ENCODE peak calls at places on chromosomes 6 and 20, in six cellular contexts. T is neuronal stem cell, A is H9, B is IMR-90, C is trophoblast cell, L is H1. S is an unnamed sample.

GRCh38 chr6:18323935-18324707 is 59.8 kb upstream of the DEK start:
- DNase-seq in L (no peak), C (peak), B (peak), T (peak), A (no peak), S (peak)

GRCh38 chr6:16760536-16761468 is at the start of gene ATXN1:
- DNase-seq in A (peak), T (peak), C (peak), B (peak), L (no peak), S (peak)

GRCh38 chr20:3082306-3082951 is 2.1 kb downstream of the AVP start:
- DNase-seq in T (no peak), A (no peak), L (no peak), B (no peak), C (peak), S (peak)

GRCh38 chr6:158459726-158460125 is 100.2 kb upstream of the TMEM181 start:
- DNase-seq in L (no peak), B (no peak), A (no peak), T (no peak), C (no peak), S (no peak)

GRCh38 chr20:6026051-6026450 is 27.8 kb downstream of the LRRN4 start:
- DNase-seq in L (no peak), A (no peak), T (no peak), B (peak), C (no peak), S (peak)

GRCh38 chr6:139882234-139882633 is 507.8 kb upstream of the CITED2 start:
- DNase-seq in B (peak), L (no peak), A (no peak), C (no peak), T (no peak), S (peak)

GRCh38 chr6:10532392-10532791 is 11.2 kb downstream of the GCNT2 start:
- DNase-seq in B (no peak), C (no peak), A (no peak), L (no peak), T (no peak), S (no peak)

GRCh38 chr6:43907789-43908472 is 137.9 kb downstream of the VEGFA start:
- DNase-seq in L (no peak), A (no peak), T (no peak), B (no peak), C (no peak), S (no peak)

GRCh38 chr20:37336369-37337207 is 9.4 kb upstream of the SRC start:
- DNase-seq in A (peak), B (peak), T (no peak), L (no peak), C (peak), S (peak)

GRCh38 chr20:17589161-17589834 is 19.4 kb downstream of the DSTN start:
- DNase-seq in A (no peak), C (no peak), T (no peak), L (no peak), B (no peak), S (no peak)

GRCh38 chr6:39083111-39083702 is 31.8 kb downstream of the SAYSD1 start:
- DNase-seq in L (no peak), C (no peak), A (peak), T (no peak), B (no peak), S (no peak)

GRCh38 chr6:109079981-109080380 is 14.7 kb downstream of the SESN1 start:
- DNase-seq in C (no peak), L (no peak), T (no peak), A (no peak), B (no peak), S (peak)

GRCh38 chr20:37376791-37377190 is 30.9 kb downstream of the SRC start:
- DNase-seq in C (no peak), T (no peak), B (no peak), L (no peak), A (no peak), S (no peak)

GRCh38 chr20:4873396-4873795 is 127.9 kb downstream of the SLC23A2 start:
- DNase-seq in A (no peak), C (no peak), L (no peak), T (no peak), B (no peak), S (no peak)

GRCh38 chr6:11851405-11851804 is 72.8 kb upstream of the ADTRP start:
- DNase-seq in C (no peak), L (no peak), A (no peak), B (peak), T (no peak), S (peak)

GRCh38 chr6:160085713-160086505 is 35.7 kb upstream of the SLC22A1 start:
- DNase-seq in A (no peak), L (no peak), T (no peak), C (no peak), B (no peak), S (no peak)

GRCh38 chr6:68637782-68638181 is 2.7 kb downstream of the ADGRB3 start:
- DNase-seq in A (no peak), T (no peak), B (no peak), C (no peak), L (no peak), S (no peak)

GRCh38 chr6:68279793-68280557 is 355.1 kb upstream of the ADGRB3 start:
- DNase-seq in T (no peak), A (no peak), C (no peak), L (no peak), B (no peak), S (peak)

GRCh38 chr20:52447232-52447566 is 255.6 kb upstream of the ZFP64 start:
- DNase-seq in T (no peak), L (no peak), C (no peak), B (peak), A (no peak), S (no peak)

GRCh38 chr6:124857746-124858145 is 104.5 kb upstream of the RNF217 start:
- DNase-seq in A (no peak), L (no peak), B (no peak), C (no peak), T (no peak), S (no peak)

GRCh38 chr6:108145639-108146038 is 20.2 kb upstream of the NR2E1 start:
- DNase-seq in L (no peak), B (no peak), C (no peak), T (no peak), A (peak), S (no peak)

GRCh38 chr6:111722220-111722731 is 116.6 kb upstream of the TRAF3IP2 start:
- DNase-seq in A (no peak), C (peak), L (no peak), B (peak), T (no peak), S (peak)

GRCh38 chr20:21136015-21136732 is 10.3 kb downstream of the KIZ start:
- DNase-seq in L (no peak), A (no peak), C (no peak), T (no peak), B (no peak), S (no peak)

GRCh38 chr6:139801571-139802321 is 427.3 kb upstream of the CITED2 start:
- DNase-seq in T (no peak), B (peak), L (no peak), C (no peak), A (no peak), S (peak)

GRCh38 chr6:71326611-71327010 is 38.0 kb downstream of the OGFRL1 start:
- DNase-seq in C (no peak), T (no peak), B (no peak), A (no peak), L (no peak), S (peak)

GRCh38 chr6:34961082-34961481 is 72.0 kb downstream of the ANKS1A start:
- DNase-seq in L (no peak), T (no peak), C (no peak), B (no peak), A (no peak), S (no peak)

GRCh38 chr6:34941421-34941820 is 52.4 kb downstream of the ANKS1A start:
- DNase-seq in L (no peak), A (no peak), B (no peak), T (no peak), C (no peak), S (no peak)

GRCh38 chr6:35310265-35310831 is 12.7 kb downstream of the DEF6 start:
- DNase-seq in B (no peak), L (no peak), T (no peak), C (peak), A (peak), S (no peak)

GRCh38 chr6:34792605-34793500 is 970 bp downstream of the BLTP3A start:
- DNase-seq in C (peak), T (peak), A (peak), L (no peak), B (peak), S (peak)

GRCh38 chr6:167501831-167502385 is 177.0 kb downstream of the TTLL2 start:
- DNase-seq in L (no peak), C (peak), B (no peak), A (peak), T (no peak), S (peak)

GRCh38 chr6:33616913-33617312 is 4.2 kb upstream of the ITPR3 start:
- DNase-seq in A (no peak), B (no peak), T (no peak), C (peak), L (no peak), S (no peak)

GRCh38 chr20:19539191-19539590 is 218.9 kb upstream of the RIN2 start:
- DNase-seq in A (no peak), T (no peak), B (no peak), L (no peak), C (no peak), S (no peak)
- H3K14ac ChIP-seq in A (peak), T (no peak), B (no peak), L (no peak), C (no peak), S (no peak)

DNA sequence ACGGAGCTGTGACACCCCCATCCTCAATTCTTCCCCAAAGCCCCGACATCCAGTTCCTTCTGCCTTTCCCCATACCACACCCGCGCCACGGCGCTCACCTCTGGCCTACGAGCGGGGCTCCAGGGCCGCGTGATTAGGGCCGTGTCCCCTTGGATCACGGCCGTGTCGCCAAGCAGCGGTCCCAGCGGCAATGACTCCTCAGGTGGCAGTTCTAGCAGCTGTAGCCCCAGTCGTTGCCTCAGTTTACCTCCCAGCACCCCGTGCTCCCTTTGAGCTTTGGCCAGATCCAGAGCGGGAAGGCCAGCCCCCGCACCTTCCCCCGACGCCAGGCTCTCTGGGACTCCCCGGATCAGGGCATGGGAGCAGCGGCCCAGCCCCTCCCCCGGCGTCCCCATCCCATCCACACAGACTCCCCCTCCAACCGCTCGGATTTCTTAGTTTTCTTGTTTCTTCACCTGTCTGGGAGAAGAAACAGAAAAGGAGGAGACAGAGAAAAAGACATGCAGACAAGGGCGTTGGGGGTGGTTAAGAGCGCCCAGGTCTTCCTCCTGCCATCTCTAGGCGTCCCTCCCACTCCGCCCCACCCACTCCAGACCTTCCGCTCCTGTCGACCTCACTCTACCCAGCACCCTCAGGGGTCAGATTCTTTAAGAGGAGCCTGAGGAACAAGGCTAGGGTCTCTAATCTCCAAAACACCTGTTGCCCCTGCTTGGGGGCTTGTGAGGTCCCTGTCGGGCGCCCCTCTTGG is at the start of gene DDAH2:
- DNase-seq in B (no peak), C (peak), A (no peak), L (no peak), T (no peak), S (no peak)
- H3K4ac ChIP-seq in B (peak), C (peak), A (no peak), L (peak), T (no peak), S (peak)

GRCh38 chr6:152394303-152394702 is 242.9 kb downstream of the SYNE1 start:
- DNase-seq in T (no peak), L (no peak), A (no peak), C (no peak), B (no peak), S (no peak)
- H3K14ac ChIP-seq in T (no peak), L (no peak), A (no peak), C (no peak), B (no peak), S (no peak)

GRCh38 chr20:63031251-63032014 is 24.7 kb upstream of the BHLHE23 start:
- DNase-seq in A (no peak), C (no peak), L (no peak), T (no peak), B (no peak), S (no peak)

GRCh38 chr20:63032026-63032800 is 25.4 kb upstream of the BHLHE23 start:
- DNase-seq in L (no peak), T (no peak), A (no peak), C (peak), B (no peak), S (no peak)

GRCh38 chr20:63033635-63034510 is 27.1 kb upstream of the BHLHE23 start:
- DNase-seq in B (no peak), C (no peak), L (no peak), A (no peak), T (no peak), S (no peak)

GRCh38 chr20:63035284-63036185 is 28.8 kb upstream of the BHLHE23 start:
- DNase-seq in B (no peak), A (no peak), L (no peak), T (no peak), C (no peak), S (no peak)

GRCh38 chr20:63032861-63033634 is 26.3 kb upstream of the BHLHE23 start:
- DNase-seq in L (no peak), C (no peak), T (no peak), A (peak), B (no peak), S (no peak)
- H3K4ac ChIP-seq in L (peak), C (no peak), T (no peak), A (no peak), B (no peak), S (no peak)

DNA sequence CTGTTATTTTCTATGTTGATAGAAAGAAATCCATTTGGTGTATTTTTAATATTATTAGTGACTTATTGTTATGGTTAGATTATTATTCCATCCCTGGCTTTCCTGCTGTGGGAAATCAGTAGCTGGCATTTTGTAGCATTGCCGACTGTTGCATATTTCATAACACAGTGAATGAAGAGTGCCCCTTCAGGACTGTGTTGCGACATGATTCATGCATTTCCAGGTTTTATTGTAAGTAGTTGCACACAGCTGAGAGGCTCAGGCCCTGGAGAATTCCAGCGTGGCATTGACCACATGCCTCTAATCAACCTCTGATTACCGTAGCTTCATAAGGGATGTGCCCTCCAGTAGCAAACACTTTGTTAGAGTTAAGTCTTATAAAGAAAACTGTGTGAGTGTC is 263.9 kb downstream of the FARS2 start:
- DNase-seq in T (no peak), L (no peak), A (no peak), B (peak), C (no peak), S (peak)
- H3K14ac ChIP-seq in T (no peak), L (no peak), A (no peak), B (no peak), C (no peak), S (no peak)

GRCh38 chr6:37137201-37137880 is 32.6 kb upstream of the PIM1 start:
- DNase-seq in L (no peak), T (peak), A (no peak), B (peak), C (peak), S (peak)
- H3K4ac ChIP-seq in L (peak), T (no peak), A (peak), B (peak), C (no peak), S (peak)

DNA sequence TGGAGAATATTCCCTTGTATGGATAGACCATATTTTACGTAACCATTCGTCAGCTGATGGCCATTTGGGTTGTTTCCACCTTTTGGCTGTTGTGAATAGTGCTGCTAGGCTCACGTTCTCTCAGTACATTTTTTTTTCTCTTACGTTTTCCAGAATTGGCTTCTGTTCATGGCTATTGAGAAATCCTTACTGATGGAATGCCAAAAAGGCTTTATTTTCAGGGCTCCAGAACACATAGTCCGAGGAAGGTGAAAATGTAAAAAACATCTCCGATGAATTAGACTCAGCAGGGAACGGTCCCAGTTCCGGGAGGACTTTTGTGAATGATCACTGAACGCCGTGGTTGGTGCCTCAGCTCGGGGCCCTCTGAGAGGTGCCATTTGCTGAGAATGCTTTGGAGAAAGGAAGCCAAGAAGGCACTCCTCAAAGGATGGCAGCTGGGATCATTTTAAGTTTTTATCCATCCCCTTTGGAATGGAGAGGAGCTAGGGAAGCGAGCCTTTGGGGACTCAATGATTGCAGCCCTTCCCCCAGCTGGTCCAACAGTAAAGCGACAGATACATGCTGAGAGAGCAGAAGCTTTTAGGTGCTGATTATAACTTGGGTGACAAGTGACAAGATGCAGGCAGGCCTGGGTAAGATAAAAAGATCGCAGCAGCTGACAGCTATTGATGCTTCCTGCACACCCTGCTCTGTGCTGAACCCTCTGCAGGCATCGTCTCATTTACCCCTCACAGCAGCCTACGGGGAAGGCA is 133.3 kb upstream of the KCNG1 start:
- DNase-seq in C (no peak), L (no peak), T (no peak), B (peak), A (no peak), S (peak)
- H3K14ac ChIP-seq in C (no peak), L (no peak), T (peak), B (no peak), A (no peak), S (no peak)

S was measured in mesenchymal stem cell.